ENCODE peak calls at places on chromosomes 5 and 9, in nine cellular contexts. One of them, this sample, is unnamed.

GRCh38 chr5:141632650-141633049 is 4.0 kb downstream of the HDAC3 start:
- DNase-seq in AG08395: no peak
- DNase-seq in RPMI7951: no peak
- DNase-seq in NCI-H1105 treated with DMSO at 0.1 percent for 48 hours: peak
- DNase-seq in Panc1: no peak
- DNase-seq in non-pigmented ciliary epithelial cell: no peak
- DNase-seq in stimulated activated CD4-positive, alpha-beta T cell treated with anti-CD3 and anti-CD28 coated beads, Interleukin-4, amount 100 ng/mL, for 4 hours: no peak
- DNase-seq in GM18507: no peak
- DNase-seq in iPS-NIHi11: no peak
- DNase-seq in this sample: no peak

GRCh38 chr5:39520232-39520572 is 95.4 kb upstream of the DAB2 start:
- DNase-seq in stimulated activated CD4-positive, alpha-beta T cell treated with anti-CD3 and anti-CD28 coated beads, Interleukin-4, amount 100 ng/mL, for 4 hours: no peak
- DNase-seq in iPS-NIHi11: no peak
- DNase-seq in GM18507: no peak
- DNase-seq in AG08395: peak
- DNase-seq in RPMI7951: peak
- DNase-seq in NCI-H1105 treated with DMSO at 0.1 percent for 48 hours: no peak
- DNase-seq in Panc1: no peak
- DNase-seq in non-pigmented ciliary epithelial cell: peak
- DNase-seq in this sample: no peak

GRCh38 chr5:61991426-61991825 is 314.6 kb upstream of the KIF2A start:
- DNase-seq in AG08395: no peak
- DNase-seq in iPS-NIHi11: no peak
- DNase-seq in NCI-H1105 treated with DMSO at 0.1 percent for 48 hours: peak
- DNase-seq in Panc1: no peak
- DNase-seq in GM18507: no peak
- DNase-seq in RPMI7951: no peak
- DNase-seq in stimulated activated CD4-positive, alpha-beta T cell treated with anti-CD3 and anti-CD28 coated beads, Interleukin-4, amount 100 ng/mL, for 4 hours: no peak
- DNase-seq in non-pigmented ciliary epithelial cell: no peak
- DNase-seq in this sample: no peak

GRCh38 chr5:113296681-113297080 is 138.1 kb downstream of the TSSK1B start:
- DNase-seq in iPS-NIHi11: no peak
- DNase-seq in NCI-H1105 treated with DMSO at 0.1 percent for 48 hours: no peak
- DNase-seq in Panc1: no peak
- DNase-seq in AG08395: no peak
- DNase-seq in stimulated activated CD4-positive, alpha-beta T cell treated with anti-CD3 and anti-CD28 coated beads, Interleukin-4, amount 100 ng/mL, for 4 hours: no peak
- DNase-seq in GM18507: no peak
- DNase-seq in non-pigmented ciliary epithelial cell: no peak
- DNase-seq in RPMI7951: no peak
- DNase-seq in this sample: no peak

GRCh38 chr5:74017786-74018211 is 391.8 kb downstream of the ARHGEF28 start:
- DNase-seq in AG08395: peak
- DNase-seq in stimulated activated CD4-positive, alpha-beta T cell treated with anti-CD3 and anti-CD28 coated beads, Interleukin-4, amount 100 ng/mL, for 4 hours: no peak
- DNase-seq in NCI-H1105 treated with DMSO at 0.1 percent for 48 hours: peak
- DNase-seq in non-pigmented ciliary epithelial cell: no peak
- DNase-seq in RPMI7951: peak
- DNase-seq in Panc1: no peak
- DNase-seq in GM18507: no peak
- DNase-seq in iPS-NIHi11: peak
- DNase-seq in this sample: peak

GRCh38 chr9:96057155-96057554 is 181.7 kb downstream of the ERCC6L2 start:
- DNase-seq in non-pigmented ciliary epithelial cell: no peak
- DNase-seq in RPMI7951: peak
- DNase-seq in Panc1: no peak
- DNase-seq in iPS-NIHi11: no peak
- DNase-seq in AG08395: no peak
- DNase-seq in GM18507: no peak
- DNase-seq in NCI-H1105 treated with DMSO at 0.1 percent for 48 hours: no peak
- DNase-seq in stimulated activated CD4-positive, alpha-beta T cell treated with anti-CD3 and anti-CD28 coated beads, Interleukin-4, amount 100 ng/mL, for 4 hours: peak
- DNase-seq in this sample: no peak

GRCh38 chr5:136191304-136192014 is 1.5 kb downstream of the SMIM32 start:
- DNase-seq in Panc1: no peak
- DNase-seq in iPS-NIHi11: peak
- DNase-seq in non-pigmented ciliary epithelial cell: no peak
- DNase-seq in GM18507: no peak
- DNase-seq in RPMI7951: peak
- DNase-seq in stimulated activated CD4-positive, alpha-beta T cell treated with anti-CD3 and anti-CD28 coated beads, Interleukin-4, amount 100 ng/mL, for 4 hours: no peak
- DNase-seq in NCI-H1105 treated with DMSO at 0.1 percent for 48 hours: peak
- DNase-seq in AG08395: peak
- DNase-seq in this sample: peak

GRCh38 chr9:120915854-120916495 is 10.6 kb downstream of the TRAF1 start:
- DNase-seq in non-pigmented ciliary epithelial cell: no peak
- DNase-seq in stimulated activated CD4-positive, alpha-beta T cell treated with anti-CD3 and anti-CD28 coated beads, Interleukin-4, amount 100 ng/mL, for 4 hours: peak
- DNase-seq in AG08395: no peak
- DNase-seq in iPS-NIHi11: no peak
- DNase-seq in RPMI7951: no peak
- DNase-seq in GM18507: no peak
- DNase-seq in Panc1: no peak
- DNase-seq in NCI-H1105 treated with DMSO at 0.1 percent for 48 hours: no peak
- DNase-seq in this sample: no peak

GRCh38 chr5:149834246-149834855 is 104.2 kb downstream of the PPARGC1B start:
- DNase-seq in NCI-H1105 treated with DMSO at 0.1 percent for 48 hours: peak
- DNase-seq in GM18507: peak
- DNase-seq in Panc1: peak
- DNase-seq in stimulated activated CD4-positive, alpha-beta T cell treated with anti-CD3 and anti-CD28 coated beads, Interleukin-4, amount 100 ng/mL, for 4 hours: peak
- DNase-seq in iPS-NIHi11: peak
- DNase-seq in non-pigmented ciliary epithelial cell: peak
- DNase-seq in RPMI7951: peak
- DNase-seq in AG08395: peak
- DNase-seq in this sample: peak

GRCh38 chr9:68933434-68934318 is 80.2 kb downstream of the PRKACG start:
- DNase-seq in iPS-NIHi11: no peak
- DNase-seq in AG08395: no peak
- DNase-seq in RPMI7951: no peak
- DNase-seq in NCI-H1105 treated with DMSO at 0.1 percent for 48 hours: no peak
- DNase-seq in Panc1: no peak
- DNase-seq in non-pigmented ciliary epithelial cell: no peak
- DNase-seq in GM18507: no peak
- DNase-seq in stimulated activated CD4-positive, alpha-beta T cell treated with anti-CD3 and anti-CD28 coated beads, Interleukin-4, amount 100 ng/mL, for 4 hours: no peak
- DNase-seq in this sample: no peak

GRCh38 chr9:113950195-113951031 is 74.3 kb downstream of the ZNF618 start:
- DNase-seq in AG08395: no peak
- DNase-seq in stimulated activated CD4-positive, alpha-beta T cell treated with anti-CD3 and anti-CD28 coated beads, Interleukin-4, amount 100 ng/mL, for 4 hours: no peak
- DNase-seq in GM18507: no peak
- DNase-seq in non-pigmented ciliary epithelial cell: no peak
- DNase-seq in iPS-NIHi11: no peak
- DNase-seq in NCI-H1105 treated with DMSO at 0.1 percent for 48 hours: no peak
- DNase-seq in RPMI7951: no peak
- DNase-seq in Panc1: no peak
- DNase-seq in this sample: peak

GRCh38 chr9:2424564-2425153 is 196.9 kb upstream of the VLDLR start:
- DNase-seq in non-pigmented ciliary epithelial cell: peak
- DNase-seq in stimulated activated CD4-positive, alpha-beta T cell treated with anti-CD3 and anti-CD28 coated beads, Interleukin-4, amount 100 ng/mL, for 4 hours: no peak
- DNase-seq in Panc1: no peak
- DNase-seq in NCI-H1105 treated with DMSO at 0.1 percent for 48 hours: no peak
- DNase-seq in iPS-NIHi11: no peak
- DNase-seq in GM18507: no peak
- DNase-seq in RPMI7951: peak
- DNase-seq in AG08395: no peak
- DNase-seq in this sample: no peak

GRCh38 chr5:180306796-180307195 is 14.9 kb upstream of the MAPK9 start:
- DNase-seq in NCI-H1105 treated with DMSO at 0.1 percent for 48 hours: no peak
- DNase-seq in stimulated activated CD4-positive, alpha-beta T cell treated with anti-CD3 and anti-CD28 coated beads, Interleukin-4, amount 100 ng/mL, for 4 hours: no peak
- DNase-seq in RPMI7951: no peak
- DNase-seq in GM18507: no peak
- DNase-seq in non-pigmented ciliary epithelial cell: no peak
- DNase-seq in Panc1: no peak
- DNase-seq in iPS-NIHi11: no peak
- DNase-seq in AG08395: no peak
- DNase-seq in this sample: no peak

GRCh38 chr9:18359335-18359734 is 114.6 kb upstream of the ADAMTSL1 start:
- DNase-seq in NCI-H1105 treated with DMSO at 0.1 percent for 48 hours: no peak
- DNase-seq in Panc1: no peak
- DNase-seq in GM18507: no peak
- DNase-seq in RPMI7951: peak
- DNase-seq in non-pigmented ciliary epithelial cell: no peak
- DNase-seq in AG08395: peak
- DNase-seq in iPS-NIHi11: no peak
- DNase-seq in stimulated activated CD4-positive, alpha-beta T cell treated with anti-CD3 and anti-CD28 coated beads, Interleukin-4, amount 100 ng/mL, for 4 hours: no peak
- DNase-seq in this sample: no peak

GRCh38 chr5:153781325-153781724 is 257.4 kb downstream of the FAM114A2 start:
- DNase-seq in stimulated activated CD4-positive, alpha-beta T cell treated with anti-CD3 and anti-CD28 coated beads, Interleukin-4, amount 100 ng/mL, for 4 hours: no peak
- DNase-seq in Panc1: no peak
- DNase-seq in RPMI7951: no peak
- DNase-seq in NCI-H1105 treated with DMSO at 0.1 percent for 48 hours: no peak
- DNase-seq in AG08395: no peak
- DNase-seq in iPS-NIHi11: no peak
- DNase-seq in GM18507: no peak
- DNase-seq in non-pigmented ciliary epithelial cell: no peak
- DNase-seq in this sample: no peak

GRCh38 chr9:36996677-36997076 is 37.4 kb downstream of the PAX5 start:
- DNase-seq in non-pigmented ciliary epithelial cell: no peak
- DNase-seq in GM18507: no peak
- DNase-seq in RPMI7951: no peak
- DNase-seq in stimulated activated CD4-positive, alpha-beta T cell treated with anti-CD3 and anti-CD28 coated beads, Interleukin-4, amount 100 ng/mL, for 4 hours: no peak
- DNase-seq in AG08395: no peak
- DNase-seq in NCI-H1105 treated with DMSO at 0.1 percent for 48 hours: no peak
- DNase-seq in Panc1: no peak
- DNase-seq in iPS-NIHi11: no peak
- DNase-seq in this sample: no peak